ENCODE peak calls at places on chromosomes 2 and 18, in eight cellular contexts. One of them, this sample, is unnamed.

GRCh38 chr2:125424386-125424785 is 1231.6 kb upstream of the GYPC start:
- DNase-seq in mucosa of descending colon: no peak
- DNase-seq in upper lobe of right lung: no peak
- DNase-seq in endothelial cell of umbilical vein: no peak
- DNase-seq in IMR-90: no peak
- DNase-seq in body of pancreas: no peak
- DNase-seq in mammary epithelial cell: no peak
- DNase-seq in lung: no peak
- DNase-seq in this sample: peak; percentile 2

GRCh38 chr2:38615237-38615636 is 12.5 kb upstream of the HNRNPLL start:
- DNase-seq in mucosa of descending colon: no peak
- DNase-seq in upper lobe of right lung: no peak
- DNase-seq in endothelial cell of umbilical vein: no peak
- DNase-seq in IMR-90: peak; percentile 67
- DNase-seq in body of pancreas: no peak
- DNase-seq in mammary epithelial cell: peak; percentile 41
- DNase-seq in lung: no peak
- DNase-seq in this sample: peak; percentile 70

GRCh38 chr2:219722276-219722883 is 95.0 kb downstream of the SLC4A3 start:
- DNase-seq in mucosa of descending colon: no peak
- DNase-seq in upper lobe of right lung: no peak
- DNase-seq in endothelial cell of umbilical vein: no peak
- DNase-seq in IMR-90: no peak
- DNase-seq in body of pancreas: no peak
- DNase-seq in mammary epithelial cell: peak; percentile 99
- DNase-seq in lung: no peak
- DNase-seq in this sample: peak; percentile 98

GRCh38 chr2:171436307-171436706 is 2.3 kb downstream of the DCAF17 start:
- DNase-seq in mucosa of descending colon: no peak
- DNase-seq in upper lobe of right lung: no peak
- DNase-seq in endothelial cell of umbilical vein: peak; percentile 38
- DNase-seq in IMR-90: peak; percentile 94
- DNase-seq in body of pancreas: no peak
- DNase-seq in mammary epithelial cell: peak; percentile 88
- DNase-seq in lung: no peak
- DNase-seq in this sample: peak; percentile 93

GRCh38 chr18:59502222-59502898 is 143.3 kb upstream of the LMAN1 start:
- DNase-seq in mucosa of descending colon: no peak
- DNase-seq in upper lobe of right lung: no peak
- DNase-seq in endothelial cell of umbilical vein: no peak
- DNase-seq in IMR-90: peak; percentile 94
- DNase-seq in body of pancreas: peak; percentile 26
- DNase-seq in mammary epithelial cell: peak; percentile 84
- DNase-seq in lung: peak; percentile 36
- DNase-seq in this sample: peak; percentile 79

GRCh38 chr18:58298251-58299134 is 254.5 kb downstream of the NEDD4L start:
- DNase-seq in mucosa of descending colon: no peak
- DNase-seq in upper lobe of right lung: no peak
- DNase-seq in endothelial cell of umbilical vein: no peak
- DNase-seq in IMR-90: peak; percentile 37
- DNase-seq in body of pancreas: no peak
- DNase-seq in mammary epithelial cell: no peak
- DNase-seq in lung: no peak
- DNase-seq in this sample: peak; percentile 40

GRCh38 chr2:120589782-120590608 is 145.7 kb upstream of the GLI2 start:
- DNase-seq in mucosa of descending colon: no peak
- DNase-seq in upper lobe of right lung: no peak
- DNase-seq in endothelial cell of umbilical vein: peak; percentile 92
- DNase-seq in IMR-90: peak; percentile 98
- DNase-seq in body of pancreas: no peak
- DNase-seq in mammary epithelial cell: peak; percentile 78
- DNase-seq in lung: peak; percentile 60
- DNase-seq in this sample: peak; percentile 96

GRCh38 chr2:122736279-122736678 is 980.8 kb downstream of the TSN start:
- DNase-seq in mucosa of descending colon: peak; percentile 60
- DNase-seq in upper lobe of right lung: no peak
- DNase-seq in endothelial cell of umbilical vein: peak; percentile 10
- DNase-seq in IMR-90: no peak
- DNase-seq in body of pancreas: no peak
- DNase-seq in mammary epithelial cell: no peak
- DNase-seq in lung: no peak
- DNase-seq in this sample: peak; percentile 37

GRCh38 chr2:79994915-79995419 is 309.6 kb downstream of the LRRTM1 start:
- DNase-seq in mucosa of descending colon: no peak
- DNase-seq in upper lobe of right lung: no peak
- DNase-seq in endothelial cell of umbilical vein: no peak
- DNase-seq in IMR-90: peak; percentile 61
- DNase-seq in body of pancreas: no peak
- DNase-seq in mammary epithelial cell: no peak
- DNase-seq in lung: no peak
- DNase-seq in this sample: no peak

GRCh38 chr18:40531061-40531460 is 1424.0 kb upstream of the PIK3C3 start:
- DNase-seq in mucosa of descending colon: no peak
- DNase-seq in upper lobe of right lung: no peak
- DNase-seq in endothelial cell of umbilical vein: no peak
- DNase-seq in IMR-90: peak; percentile 38
- DNase-seq in body of pancreas: no peak
- DNase-seq in mammary epithelial cell: no peak
- DNase-seq in lung: no peak
- DNase-seq in this sample: peak; percentile 43

GRCh38 chr2:1972428-1972827 is 228.1 kb upstream of the PXDN start:
- DNase-seq in mucosa of descending colon: no peak
- DNase-seq in upper lobe of right lung: no peak
- DNase-seq in endothelial cell of umbilical vein: no peak
- DNase-seq in IMR-90: no peak
- DNase-seq in body of pancreas: peak; percentile 60
- DNase-seq in mammary epithelial cell: no peak
- DNase-seq in lung: no peak
- DNase-seq in this sample: peak; percentile 50

GRCh38 chr2:232142049-232142448 is 180.5 kb downstream of the DIS3L2 start:
- DNase-seq in mucosa of descending colon: no peak
- DNase-seq in upper lobe of right lung: no peak
- DNase-seq in endothelial cell of umbilical vein: peak; percentile 41
- DNase-seq in IMR-90: peak; percentile 31
- DNase-seq in body of pancreas: peak; percentile 61
- DNase-seq in mammary epithelial cell: peak; percentile 14
- DNase-seq in lung: no peak
- DNase-seq in this sample: peak; percentile 26

GRCh38 chr2:209426432-209426831 is 2.6 kb downstream of the MAP2 start:
- DNase-seq in mucosa of descending colon: no peak
- DNase-seq in upper lobe of right lung: no peak
- DNase-seq in endothelial cell of umbilical vein: peak; percentile 4
- DNase-seq in IMR-90: no peak
- DNase-seq in body of pancreas: peak; percentile 8
- DNase-seq in mammary epithelial cell: peak; percentile 89
- DNase-seq in lung: peak; percentile 31
- DNase-seq in this sample: peak; percentile 94

GRCh38 chr2:11750917-11751316 is 4.5 kb downstream of the LPIN1 start:
- DNase-seq in mucosa of descending colon: no peak
- DNase-seq in upper lobe of right lung: no peak
- DNase-seq in endothelial cell of umbilical vein: no peak
- DNase-seq in IMR-90: no peak
- DNase-seq in body of pancreas: peak; percentile 28
- DNase-seq in mammary epithelial cell: peak; percentile 79
- DNase-seq in lung: no peak
- DNase-seq in this sample: peak; percentile 47

GRCh38 chr2:207617011-207617671 is 8.1 kb downstream of the METTL21A start:
- DNase-seq in mucosa of descending colon: no peak
- DNase-seq in upper lobe of right lung: no peak
- DNase-seq in endothelial cell of umbilical vein: peak; percentile 92
- DNase-seq in IMR-90: peak; percentile 99
- DNase-seq in body of pancreas: no peak
- DNase-seq in mammary epithelial cell: peak; percentile 60
- DNase-seq in lung: no peak
- DNase-seq in this sample: peak; percentile 77

GRCh38 chr2:102294802-102295489 is 16.4 kb upstream of the IL1RL1 start:
- DNase-seq in mucosa of descending colon: no peak
- DNase-seq in upper lobe of right lung: no peak
- DNase-seq in endothelial cell of umbilical vein: peak; percentile 34
- DNase-seq in IMR-90: peak; percentile 87
- DNase-seq in body of pancreas: no peak
- DNase-seq in mammary epithelial cell: peak; percentile 76
- DNase-seq in lung: no peak
- DNase-seq in this sample: peak; percentile 91

DNA sequence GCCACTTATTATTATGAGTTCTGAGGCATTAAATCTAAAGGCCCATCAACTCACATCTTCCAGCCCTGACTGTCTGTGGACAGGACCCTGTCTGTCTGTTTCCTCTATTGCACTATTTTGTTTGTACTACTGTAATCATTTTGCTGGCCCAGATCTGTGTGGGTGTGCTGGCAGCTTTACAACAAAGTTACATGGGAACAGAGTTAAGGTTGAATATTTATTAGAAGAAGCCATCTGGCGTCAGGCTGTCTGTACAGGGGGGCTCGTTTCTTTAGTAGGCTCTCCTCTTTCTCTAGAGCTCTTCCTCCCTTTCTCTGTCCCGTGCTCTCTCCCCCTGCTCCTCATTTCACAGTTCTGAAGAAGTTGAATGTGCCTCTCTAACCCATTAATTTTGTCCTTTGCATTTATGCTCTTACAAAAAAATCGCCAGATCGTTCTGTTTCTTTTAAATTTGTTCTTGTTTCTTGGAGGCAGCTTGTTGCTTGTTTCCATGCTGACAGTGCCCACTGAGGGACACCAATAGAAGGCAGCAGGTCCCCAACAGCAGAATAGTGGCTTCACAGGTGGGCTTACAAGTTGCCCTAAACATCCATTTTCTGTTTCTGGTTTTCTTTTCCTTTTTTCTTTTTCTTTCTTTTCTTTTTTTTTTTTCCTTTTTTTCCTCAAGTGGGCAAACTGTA is 315.2 kb upstream of the ZEB2 start:
- DNase-seq in mucosa of descending colon: no peak
- DNase-seq in upper lobe of right lung: no peak
- DNase-seq in endothelial cell of umbilical vein: peak; percentile 40
- DNase-seq in IMR-90: peak; percentile 88
- DNase-seq in body of pancreas: peak; percentile 6
- DNase-seq in mammary epithelial cell: peak; percentile 35
- DNase-seq in lung: no peak
- DNase-seq in this sample: peak; percentile 34
- H3K4me3 ChIP-seq in mucosa of descending colon: no peak overlapping the region
- H3K4me3 ChIP-seq in upper lobe of right lung: no peak overlapping the region
- H3K4me3 ChIP-seq in endothelial cell of umbilical vein: no peak overlapping the region
- H3K4me3 ChIP-seq in IMR-90: peak overlapping the region; percentile 6
- H3K4me3 ChIP-seq in body of pancreas: no peak overlapping the region
- H3K4me3 ChIP-seq in mammary epithelial cell: no peak overlapping the region
- H3K4me3 ChIP-seq in lung: no peak overlapping the region
- H3K4me3 ChIP-seq in this sample: no peak overlapping the region

GRCh38 chr2:157055660-157056199 is 201.8 kb upstream of the GALNT5 start:
- DNase-seq in mucosa of descending colon: no peak
- DNase-seq in upper lobe of right lung: no peak
- DNase-seq in endothelial cell of umbilical vein: peak; percentile 61
- DNase-seq in IMR-90: peak; percentile 53
- DNase-seq in body of pancreas: no peak
- DNase-seq in mammary epithelial cell: peak; percentile 25
- DNase-seq in lung: no peak
- DNase-seq in this sample: peak; percentile 49
- TF ChIP-seq CTCF in mucosa of descending colon: peak; percentile 7
- TF ChIP-seq CTCF in upper lobe of right lung: peak; percentile 50
- TF ChIP-seq CTCF in endothelial cell of umbilical vein: peak; percentile 29
- TF ChIP-seq CTCF in IMR-90: peak; percentile 57
- TF ChIP-seq CTCF in body of pancreas: peak; percentile 35
- TF ChIP-seq CTCF in mammary epithelial cell: peak; percentile 56
- TF ChIP-seq CTCF in lung: no peak
- TF ChIP-seq CTCF in this sample: peak; percentile 33

GRCh38 chr2:45782436-45782835 is 131.0 kb downstream of the PRKCE start:
- DNase-seq in mucosa of descending colon: no peak
- DNase-seq in upper lobe of right lung: no peak
- DNase-seq in endothelial cell of umbilical vein: no peak
- DNase-seq in IMR-90: no peak
- DNase-seq in body of pancreas: no peak
- DNase-seq in mammary epithelial cell: no peak
- DNase-seq in lung: no peak
- DNase-seq in this sample: no peak

GRCh38 chr2:45780541-45781463 is 129.3 kb downstream of the PRKCE start:
- DNase-seq in mucosa of descending colon: no peak
- DNase-seq in upper lobe of right lung: no peak
- DNase-seq in endothelial cell of umbilical vein: no peak
- DNase-seq in IMR-90: no peak
- DNase-seq in body of pancreas: no peak
- DNase-seq in mammary epithelial cell: no peak
- DNase-seq in lung: no peak
- DNase-seq in this sample: no peak

GRCh38 chr2:45781464-45781811 is 130.0 kb downstream of the PRKCE start:
- DNase-seq in mucosa of descending colon: no peak
- DNase-seq in upper lobe of right lung: no peak
- DNase-seq in endothelial cell of umbilical vein: no peak
- DNase-seq in IMR-90: no peak
- DNase-seq in body of pancreas: no peak
- DNase-seq in mammary epithelial cell: no peak
- DNase-seq in lung: no peak
- DNase-seq in this sample: no peak

GRCh38 chr2:45786030-45786830 is 134.8 kb downstream of the PRKCE start:
- DNase-seq in mucosa of descending colon: no peak
- DNase-seq in upper lobe of right lung: no peak
- DNase-seq in endothelial cell of umbilical vein: no peak
- DNase-seq in IMR-90: no peak
- DNase-seq in body of pancreas: no peak
- DNase-seq in mammary epithelial cell: no peak
- DNase-seq in lung: no peak
- DNase-seq in this sample: no peak

GRCh38 chr2:45782968-45783367 is 131.5 kb downstream of the PRKCE start:
- DNase-seq in mucosa of descending colon: no peak
- DNase-seq in upper lobe of right lung: no peak
- DNase-seq in endothelial cell of umbilical vein: no peak
- DNase-seq in IMR-90: no peak
- DNase-seq in body of pancreas: no peak
- DNase-seq in mammary epithelial cell: no peak
- DNase-seq in lung: no peak
- DNase-seq in this sample: no peak
- H3K36me3 ChIP-seq in mucosa of descending colon: no peaks in the 10 kb centered on the region
- H3K36me3 ChIP-seq in upper lobe of right lung: no peaks in the 10 kb centered on the region
- H3K36me3 ChIP-seq in endothelial cell of umbilical vein: no peaks in the 10 kb centered on the region
- H3K36me3 ChIP-seq in IMR-90: no peaks in the 10 kb centered on the region
- H3K36me3 ChIP-seq in body of pancreas: no peaks in the 10 kb centered on the region
- H3K36me3 ChIP-seq in mammary epithelial cell: no peaks in the 10 kb centered on the region
- H3K36me3 ChIP-seq in lung: no peaks in the 10 kb centered on the region
- H3K36me3 ChIP-seq in this sample: no peaks in the 10 kb centered on the region

DNA sequence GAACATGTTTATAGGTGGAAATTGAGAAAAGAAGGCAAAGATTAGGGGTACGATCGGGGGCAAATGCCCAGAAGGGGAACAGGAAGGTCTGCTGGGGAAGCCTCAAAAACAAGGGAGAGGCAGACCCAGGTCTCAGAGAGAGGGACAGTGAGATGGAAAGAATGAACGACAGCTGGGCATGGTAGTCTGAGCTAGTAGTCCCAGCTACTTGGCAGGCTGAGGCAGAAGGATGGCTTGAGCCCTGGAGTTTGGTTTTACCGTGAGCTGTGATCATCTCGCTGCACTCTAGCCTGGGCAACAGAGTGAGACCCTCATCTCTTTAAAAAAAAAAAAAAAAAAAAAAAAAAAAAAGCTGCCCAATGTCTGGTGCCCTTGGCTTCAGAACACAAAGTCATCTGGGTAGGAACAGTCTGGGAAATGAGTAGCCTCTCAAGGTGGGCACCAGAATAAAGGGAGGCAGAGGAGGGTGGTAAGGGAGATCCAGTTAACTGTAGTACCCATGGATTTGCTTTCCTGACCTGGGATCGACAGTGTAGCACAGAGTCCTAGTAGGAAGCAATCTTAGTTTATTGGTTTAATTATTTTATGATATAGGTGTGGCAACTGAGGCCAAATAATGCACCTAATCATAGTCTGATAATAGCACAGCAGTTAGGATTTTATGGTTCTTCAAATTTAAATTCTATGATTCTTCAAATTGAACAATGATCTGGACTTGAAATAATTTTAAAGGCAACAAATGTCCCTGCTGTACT is 3.5 kb downstream of the RRM2 start:
- DNase-seq in mucosa of descending colon: no peak
- DNase-seq in upper lobe of right lung: no peak
- DNase-seq in endothelial cell of umbilical vein: no peak
- DNase-seq in IMR-90: no peak
- DNase-seq in body of pancreas: no peak
- DNase-seq in mammary epithelial cell: no peak
- DNase-seq in lung: no peak
- DNase-seq in this sample: no peak
- H3K4me3 ChIP-seq in mucosa of descending colon: no peak overlapping the region
- H3K4me3 ChIP-seq in upper lobe of right lung: no peak overlapping the region
- H3K4me3 ChIP-seq in endothelial cell of umbilical vein: no peak overlapping the region
- H3K4me3 ChIP-seq in IMR-90: no peak overlapping the region
- H3K4me3 ChIP-seq in body of pancreas: no peak overlapping the region
- H3K4me3 ChIP-seq in mammary epithelial cell: no peak overlapping the region
- H3K4me3 ChIP-seq in lung: no peak overlapping the region
- H3K4me3 ChIP-seq in this sample: no peak overlapping the region